ENCODE peak calls at places on chromosomes 16 and 17, in eight cellular contexts. One of them, this sample, is unnamed.

GRCh38 chr16:48911700-48912099 is 301.7 kb upstream of the N4BP1 start:
- DNase-seq in CD4-positive, alpha-beta memory T cell: no peak
- DNase-seq in lung: no peak
- DNase-seq in A549: no peak
- DNase-seq in lower leg skin: no peak
- DNase-seq in lower lobe of right lung: no peak
- DNase-seq in small intestine: no peak
- DNase-seq in adrenal gland: no peak
- DNase-seq in this sample: no peak

GRCh38 chr17:83161298-83162034 is 82.1 kb downstream of the METRNL start:
- DNase-seq in CD4-positive, alpha-beta memory T cell: no peak
- DNase-seq in lung: peak; percentile 25
- DNase-seq in A549: no peak
- DNase-seq in lower leg skin: peak; percentile 44
- DNase-seq in lower lobe of right lung: no peak
- DNase-seq in small intestine: no peak
- DNase-seq in adrenal gland: no peak
- DNase-seq in this sample: no peak

GRCh38 chr17:21214777-21215541 is 998 bp upstream of the TMEM11 start:
- DNase-seq in CD4-positive, alpha-beta memory T cell: no peak
- DNase-seq in lung: no peak
- DNase-seq in A549: no peak
- DNase-seq in lower leg skin: no peak
- DNase-seq in lower lobe of right lung: peak; percentile 56
- DNase-seq in small intestine: no peak
- DNase-seq in adrenal gland: no peak
- DNase-seq in this sample: no peak

GRCh38 chr17:1649116-1649843 is 386 bp downstream of the RILP start:
- DNase-seq in CD4-positive, alpha-beta memory T cell: peak; percentile 85
- DNase-seq in lung: peak; percentile 82
- DNase-seq in A549: peak; percentile 82
- DNase-seq in lower leg skin: peak; percentile 78
- DNase-seq in lower lobe of right lung: peak; percentile 90
- DNase-seq in small intestine: peak; percentile 62
- DNase-seq in adrenal gland: peak; percentile 93
- DNase-seq in this sample: no peak

GRCh38 chr17:44221072-44221861 is 1.8 kb upstream of the UBTF start:
- DNase-seq in CD4-positive, alpha-beta memory T cell: peak; percentile 70
- DNase-seq in lung: peak; percentile 68
- DNase-seq in A549: peak; percentile 85
- DNase-seq in lower leg skin: peak; percentile 77
- DNase-seq in lower lobe of right lung: peak; percentile 82
- DNase-seq in small intestine: peak; percentile 80
- DNase-seq in adrenal gland: peak; percentile 86
- DNase-seq in this sample: no peak

GRCh38 chr16:69754143-69754468 is 620 bp downstream of the NOB1 start:
- DNase-seq in CD4-positive, alpha-beta memory T cell: no peak
- DNase-seq in lung: no peak
- DNase-seq in A549: no peak
- DNase-seq in lower leg skin: no peak
- DNase-seq in lower lobe of right lung: no peak
- DNase-seq in small intestine: no peak
- DNase-seq in adrenal gland: no peak
- DNase-seq in this sample: no peak

GRCh38 chr16:68778551-68779231 is 41.6 kb downstream of the CDH1 start:
- DNase-seq in CD4-positive, alpha-beta memory T cell: no peak
- DNase-seq in lung: peak; percentile 43
- DNase-seq in A549: no peak
- DNase-seq in lower leg skin: no peak
- DNase-seq in lower lobe of right lung: no peak
- DNase-seq in small intestine: peak; percentile 72
- DNase-seq in adrenal gland: no peak
- DNase-seq in this sample: no peak

GRCh38 chr16:85655216-85656129 is 33.3 kb downstream of the GINS2 start:
- DNase-seq in CD4-positive, alpha-beta memory T cell: no peak
- DNase-seq in lung: no peak
- DNase-seq in A549: no peak
- DNase-seq in lower leg skin: no peak
- DNase-seq in lower lobe of right lung: peak; percentile 40
- DNase-seq in small intestine: no peak
- DNase-seq in adrenal gland: peak; percentile 18
- DNase-seq in this sample: no peak

GRCh38 chr16:19898924-19899604 is 14.4 kb upstream of the GPRC5B start:
- DNase-seq in CD4-positive, alpha-beta memory T cell: peak; percentile 29
- DNase-seq in lung: peak; percentile 47
- DNase-seq in A549: peak; percentile 66
- DNase-seq in lower leg skin: peak; percentile 56
- DNase-seq in lower lobe of right lung: no peak
- DNase-seq in small intestine: peak; percentile 53
- DNase-seq in adrenal gland: peak; percentile 24
- DNase-seq in this sample: no peak

GRCh38 chr16:53052519-53053501 is at the start of gene CHD9NB:
- DNase-seq in CD4-positive, alpha-beta memory T cell: no peak
- DNase-seq in lung: peak; percentile 49
- DNase-seq in A549: peak; percentile 93
- DNase-seq in lower leg skin: peak; percentile 47
- DNase-seq in lower lobe of right lung: no peak
- DNase-seq in small intestine: peak; percentile 98
- DNase-seq in adrenal gland: peak; percentile 73
- DNase-seq in this sample: no peak

GRCh38 chr16:52265446-52265861 is 281.5 kb downstream of the TOX3 start:
- DNase-seq in CD4-positive, alpha-beta memory T cell: no peak
- DNase-seq in lung: no peak
- DNase-seq in A549: no peak
- DNase-seq in lower leg skin: no peak
- DNase-seq in lower lobe of right lung: no peak
- DNase-seq in small intestine: no peak
- DNase-seq in adrenal gland: no peak
- DNase-seq in this sample: no peak

GRCh38 chr16:84751241-84751640 is 51.4 kb downstream of the USP10 start:
- DNase-seq in CD4-positive, alpha-beta memory T cell: peak; percentile 11
- DNase-seq in lung: no peak
- DNase-seq in A549: no peak
- DNase-seq in lower leg skin: no peak
- DNase-seq in lower lobe of right lung: no peak
- DNase-seq in small intestine: peak; percentile 64
- DNase-seq in adrenal gland: no peak
- DNase-seq in this sample: no peak

GRCh38 chr16:23148166-23148512 is 1.1 kb downstream of the USP31 start:
- DNase-seq in CD4-positive, alpha-beta memory T cell: no peak
- DNase-seq in lung: no peak
- DNase-seq in A549: peak; percentile 35
- DNase-seq in lower leg skin: no peak
- DNase-seq in lower lobe of right lung: no peak
- DNase-seq in small intestine: no peak
- DNase-seq in adrenal gland: no peak
- DNase-seq in this sample: no peak

GRCh38 chr17:66300956-66301355 is 1.5 kb upstream of the PRKCA start:
- DNase-seq in CD4-positive, alpha-beta memory T cell: no peak
- DNase-seq in lung: no peak
- DNase-seq in A549: no peak
- DNase-seq in lower leg skin: no peak
- DNase-seq in lower lobe of right lung: no peak
- DNase-seq in small intestine: no peak
- DNase-seq in adrenal gland: no peak
- DNase-seq in this sample: no peak

GRCh38 chr17:81422776-81423697 is 27.8 kb downstream of the BAHCC1 start:
- DNase-seq in CD4-positive, alpha-beta memory T cell: no peak
- DNase-seq in lung: peak; percentile 76
- DNase-seq in A549: peak; percentile 96
- DNase-seq in lower leg skin: peak; percentile 75
- DNase-seq in lower lobe of right lung: peak; percentile 77
- DNase-seq in small intestine: no peak
- DNase-seq in adrenal gland: peak; percentile 96
- DNase-seq in this sample: no peak

DNA sequence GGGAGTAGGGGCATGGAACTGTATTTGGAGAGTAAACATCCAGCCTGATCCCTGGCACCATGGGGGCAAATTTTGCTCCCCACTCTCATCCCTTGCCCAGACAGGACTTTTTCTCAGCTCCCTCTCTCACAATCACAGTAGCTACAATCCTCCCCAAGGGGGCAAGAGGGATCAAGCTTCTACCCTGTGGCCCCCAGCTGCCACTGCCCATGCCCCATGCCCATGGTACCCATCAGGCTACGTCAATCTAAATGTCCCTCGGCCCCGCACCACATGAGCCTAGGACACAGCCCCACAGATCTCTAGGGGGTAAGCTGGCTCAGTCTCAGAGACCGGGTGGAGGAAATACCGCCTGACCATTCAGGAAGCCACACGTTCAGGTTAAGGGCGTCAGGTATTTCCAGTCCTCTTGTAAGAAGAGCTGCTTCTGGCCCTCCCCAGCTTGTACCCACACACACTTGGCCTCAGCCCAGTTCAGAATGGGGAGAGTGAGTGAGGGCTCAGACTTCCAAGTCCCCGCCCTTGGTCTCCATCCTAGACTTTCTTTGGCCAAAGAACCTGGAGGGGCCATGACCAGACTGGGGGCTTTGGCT is 1.8 kb downstream of the CACNB1 start:
- DNase-seq in CD4-positive, alpha-beta memory T cell: peak; percentile 25
- DNase-seq in lung: peak; percentile 85
- DNase-seq in A549: no peak
- DNase-seq in lower leg skin: no peak
- DNase-seq in lower lobe of right lung: peak; percentile 65
- DNase-seq in small intestine: no peak
- DNase-seq in adrenal gland: no peak
- DNase-seq in this sample: no peak
- H3K4me3 ChIP-seq in CD4-positive, alpha-beta memory T cell: peak overlapping the region; percentile 8
- H3K4me3 ChIP-seq in lung: no peak overlapping the region
- H3K4me3 ChIP-seq in A549: no peak overlapping the region
- H3K4me3 ChIP-seq in lower leg skin: no peak overlapping the region
- H3K4me3 ChIP-seq in lower lobe of right lung: peak overlapping the region; percentile 91
- H3K4me3 ChIP-seq in small intestine: no peak overlapping the region
- H3K4me3 ChIP-seq in adrenal gland: no peak overlapping the region
- H3K4me3 ChIP-seq in this sample: no peak overlapping the region

GRCh38 chr17:74971842-74972106 is 785 bp downstream of the HID1 start:
- DNase-seq in CD4-positive, alpha-beta memory T cell: no peak
- DNase-seq in lung: no peak
- DNase-seq in A549: no peak
- DNase-seq in lower leg skin: no peak
- DNase-seq in lower lobe of right lung: no peak
- DNase-seq in small intestine: no peak
- DNase-seq in adrenal gland: no peak
- DNase-seq in this sample: no peak

GRCh38 chr17:74970395-74970794 is 2.2 kb downstream of the HID1 start:
- DNase-seq in CD4-positive, alpha-beta memory T cell: no peak
- DNase-seq in lung: no peak
- DNase-seq in A549: no peak
- DNase-seq in lower leg skin: no peak
- DNase-seq in lower lobe of right lung: no peak
- DNase-seq in small intestine: no peak
- DNase-seq in adrenal gland: no peak
- DNase-seq in this sample: no peak

GRCh38 chr17:74972973-74973328 is 392 bp upstream of the HID1 start:
- DNase-seq in CD4-positive, alpha-beta memory T cell: no peak
- DNase-seq in lung: no peak
- DNase-seq in A549: no peak
- DNase-seq in lower leg skin: no peak
- DNase-seq in lower lobe of right lung: no peak
- DNase-seq in small intestine: no peak
- DNase-seq in adrenal gland: no peak
- DNase-seq in this sample: no peak

GRCh38 chr17:74972107-74972972 is at the start of gene HID1:
- DNase-seq in CD4-positive, alpha-beta memory T cell: peak; percentile 71
- DNase-seq in lung: peak; percentile 52
- DNase-seq in A549: peak; percentile 56
- DNase-seq in lower leg skin: no peak
- DNase-seq in lower lobe of right lung: peak; percentile 79
- DNase-seq in small intestine: peak; percentile 73
- DNase-seq in adrenal gland: no peak
- DNase-seq in this sample: no peak

DNA sequence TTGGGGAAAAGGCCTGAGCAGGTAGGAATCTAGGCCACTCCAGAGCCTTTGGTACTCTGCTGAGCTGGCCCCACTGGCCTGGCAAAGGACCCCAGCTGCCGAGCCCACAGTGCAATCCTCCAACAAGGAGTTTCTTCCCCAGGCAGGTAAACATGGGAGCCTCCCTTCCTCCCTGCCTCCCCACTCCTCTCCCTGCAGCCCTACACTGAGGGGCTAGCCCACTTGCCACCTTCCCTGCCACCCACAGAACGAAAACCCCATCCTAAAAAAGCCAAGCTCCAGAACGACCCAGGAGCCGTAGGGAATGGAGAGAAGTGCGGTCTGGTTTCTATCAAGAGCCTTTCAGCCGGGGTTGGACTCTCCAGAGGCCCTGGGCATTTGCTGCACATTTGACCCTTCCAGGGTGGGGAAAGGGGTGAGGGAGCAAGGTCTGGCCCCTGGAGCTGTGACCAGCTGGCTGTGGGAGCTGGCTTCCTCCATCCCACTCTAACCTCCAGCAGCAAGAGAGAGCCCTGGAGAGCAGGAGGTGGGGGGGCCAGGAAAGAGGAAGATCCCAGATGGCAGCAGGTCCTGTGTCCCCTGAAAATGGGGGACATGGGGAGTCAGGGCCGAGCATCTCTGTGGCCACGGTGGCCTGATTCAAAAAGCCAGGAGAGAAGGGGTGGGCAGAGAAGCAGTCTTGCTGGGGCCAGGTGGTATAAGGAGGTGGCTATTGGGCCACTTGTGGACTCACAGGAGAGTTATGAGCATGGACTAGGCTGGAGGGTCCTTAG is 1.3 kb downstream of the HID1 start:
- DNase-seq in CD4-positive, alpha-beta memory T cell: no peak
- DNase-seq in lung: no peak
- DNase-seq in A549: no peak
- DNase-seq in lower leg skin: no peak
- DNase-seq in lower lobe of right lung: no peak
- DNase-seq in small intestine: no peak
- DNase-seq in adrenal gland: no peak
- DNase-seq in this sample: no peak
- H3K4me3 ChIP-seq in CD4-positive, alpha-beta memory T cell: no peak overlapping the region
- H3K4me3 ChIP-seq in lung: peak overlapping the region; percentile 71
- H3K4me3 ChIP-seq in A549: peak overlapping the region; percentile 71
- H3K4me3 ChIP-seq in lower leg skin: no peak overlapping the region
- H3K4me3 ChIP-seq in lower lobe of right lung: peak overlapping the region; percentile 74
- H3K4me3 ChIP-seq in small intestine: no peak overlapping the region
- H3K4me3 ChIP-seq in adrenal gland: peak overlapping the region; percentile 69
- H3K4me3 ChIP-seq in this sample: peak overlapping the region; percentile 62

GRCh38 chr17:72886622-72887021 is 205.9 kb downstream of the SLC39A11 start:
- DNase-seq in CD4-positive, alpha-beta memory T cell: no peak
- DNase-seq in lung: no peak
- DNase-seq in A549: no peak
- DNase-seq in lower leg skin: no peak
- DNase-seq in lower lobe of right lung: no peak
- DNase-seq in small intestine: no peak
- DNase-seq in adrenal gland: no peak
- DNase-seq in this sample: no peak
- H3K4me3 ChIP-seq in CD4-positive, alpha-beta memory T cell: no peak overlapping the region
- H3K4me3 ChIP-seq in lung: no peak overlapping the region
- H3K4me3 ChIP-seq in A549: no peak overlapping the region
- H3K4me3 ChIP-seq in lower leg skin: no peak overlapping the region
- H3K4me3 ChIP-seq in lower lobe of right lung: no peak overlapping the region
- H3K4me3 ChIP-seq in small intestine: no peak overlapping the region
- H3K4me3 ChIP-seq in adrenal gland: no peak overlapping the region
- H3K4me3 ChIP-seq in this sample: no peak overlapping the region

DNA sequence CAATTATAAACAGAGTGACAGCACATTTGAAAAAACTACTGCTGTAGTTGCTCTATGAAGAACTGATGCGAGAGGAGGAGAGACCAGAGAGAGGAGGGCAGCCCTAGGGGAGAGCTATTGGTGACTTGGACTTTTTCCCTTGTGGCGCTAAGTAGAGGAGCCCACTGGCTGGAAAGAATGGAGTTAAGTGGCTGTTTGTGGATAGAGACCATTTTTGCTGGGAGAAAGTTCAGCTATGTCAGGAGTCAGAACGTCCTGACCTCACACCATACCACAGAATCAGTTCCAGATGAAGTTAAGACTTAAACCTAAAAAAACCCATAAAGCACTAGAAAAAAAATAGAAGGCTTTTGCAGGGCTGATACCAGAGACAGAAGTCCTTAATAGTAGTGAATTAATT is 2.0 kb downstream of the POLR2A start:
- DNase-seq in CD4-positive, alpha-beta memory T cell: no peak
- DNase-seq in lung: no peak
- DNase-seq in A549: no peak
- DNase-seq in lower leg skin: no peak
- DNase-seq in lower lobe of right lung: no peak
- DNase-seq in small intestine: no peak
- DNase-seq in adrenal gland: no peak
- DNase-seq in this sample: no peak
- H3K4me3 ChIP-seq in CD4-positive, alpha-beta memory T cell: peak overlapping the region; percentile 49
- H3K4me3 ChIP-seq in lung: no peak overlapping the region
- H3K4me3 ChIP-seq in A549: peak overlapping the region; percentile 70
- H3K4me3 ChIP-seq in lower leg skin: no peak overlapping the region
- H3K4me3 ChIP-seq in lower lobe of right lung: peak overlapping the region; percentile 77
- H3K4me3 ChIP-seq in small intestine: no peak overlapping the region
- H3K4me3 ChIP-seq in adrenal gland: peak overlapping the region; percentile 65
- H3K4me3 ChIP-seq in this sample: peak overlapping the region; percentile 89

This sample was measured in esophagus squamous epithelium.